ENCODE peak calls at places on chromosome 20, in eight cellular contexts. P is psoas muscle, M is right atrium auricular region, B is OCI-LY7, V is WERI-Rb-1, D is HCT116, C is BE2C, T is PC-3. I is an unnamed sample. For H3K36me3, the result is how much of the 10 kb centered on the place peaks cover.

GRCh38 chr20:61934716-61935530 is 130.8 kb downstream of the TAF4 start:
- DNase-seq in P (peak), M (no peak), B (no peak), V (peak), D (no peak), C (peak), T (no peak), I (no peak)

GRCh38 chr20:63679799-63680305 is 16.6 kb upstream of the TNFRSF6B start:
- DNase-seq in P (no peak), M (no peak), B (no peak), V (no peak), D (no peak), C (no peak), T (no peak), I (no peak)

GRCh38 chr20:4972506-4973251 is 28.6 kb downstream of the SLC23A2 start:
- DNase-seq in P (no peak), M (no peak), B (no peak), V (no peak), D (no peak), C (no peak), T (no peak), I (no peak)

GRCh38 chr20:43904195-43904594 is 10.5 kb upstream of the TOX2 start:
- DNase-seq in P (no peak), M (peak), B (no peak), V (no peak), D (no peak), C (no peak), T (no peak), I (no peak)

GRCh38 chr20:20211274-20211987 is 156.5 kb upstream of the INSM1 start:
- DNase-seq in P (no peak), M (no peak), B (no peak), V (no peak), D (no peak), C (no peak), T (peak), I (no peak)

GRCh38 chr20:63094767-63095499 is 88.2 kb upstream of the BHLHE23 start:
- DNase-seq in P (peak), M (no peak), B (no peak), V (peak), D (no peak), C (peak), T (no peak), I (no peak)

GRCh38 chr20:9323622-9324021 is 190.8 kb upstream of the LAMP5 start:
- DNase-seq in P (no peak), M (no peak), B (peak), V (peak), D (peak), C (peak), T (peak), I (no peak)

GRCh38 chr20:62069741-62070216 is 4.1 kb upstream of the TAF4 start:
- DNase-seq in P (no peak), M (no peak), B (no peak), V (no peak), D (no peak), C (no peak), T (peak), I (peak)

GRCh38 chr20:15310361-15310760 is 972.9 kb upstream of the FLRT3 start:
- DNase-seq in P (no peak), M (no peak), B (no peak), V (no peak), D (no peak), C (no peak), T (peak), I (no peak)

GRCh38 chr20:50601511-50602431 is 89.6 kb downstream of the RIPOR3 start:
- DNase-seq in P (no peak), M (no peak), B (no peak), V (no peak), D (no peak), C (no peak), T (no peak), I (no peak)

GRCh38 chr20:14069796-14070195 is 74.5 kb downstream of the MACROD2 start:
- DNase-seq in P (no peak), M (no peak), B (no peak), V (no peak), D (no peak), C (no peak), T (peak), I (peak)

GRCh38 chr20:39108746-39109145 is 146.6 kb downstream of the DHX35 start:
- DNase-seq in P (no peak), M (no peak), B (no peak), V (no peak), D (no peak), C (no peak), T (peak), I (no peak)

GRCh38 chr20:58731192-58731591 is 38.6 kb downstream of the NPEPL1 start:
- DNase-seq in P (no peak), M (no peak), B (no peak), V (no peak), D (no peak), C (no peak), T (no peak), I (no peak)

GRCh38 chr20:35117148-35117547 is 24.5 kb upstream of the TRPC4AP start:
- DNase-seq in P (no peak), M (no peak), B (no peak), V (no peak), D (no peak), C (no peak), T (no peak), I (no peak)

GRCh38 chr20:63495771-63496403 is 3.0 kb downstream of the EEF1A2 start:
- DNase-seq in P (peak), M (no peak), B (peak), V (peak), D (no peak), C (peak), T (peak), I (no peak)

GRCh38 chr20:32466739-32467505 is 108.8 kb downstream of the ASXL1 start:
- DNase-seq in P (peak), M (no peak), B (no peak), V (peak), D (no peak), C (no peak), T (no peak), I (no peak)
- TF ChIP-seq CTCF in P (no peak), M (no peak), B (no peak), V (peak), D (no peak), C (peak), T (no peak), I (no peak)

DNA sequence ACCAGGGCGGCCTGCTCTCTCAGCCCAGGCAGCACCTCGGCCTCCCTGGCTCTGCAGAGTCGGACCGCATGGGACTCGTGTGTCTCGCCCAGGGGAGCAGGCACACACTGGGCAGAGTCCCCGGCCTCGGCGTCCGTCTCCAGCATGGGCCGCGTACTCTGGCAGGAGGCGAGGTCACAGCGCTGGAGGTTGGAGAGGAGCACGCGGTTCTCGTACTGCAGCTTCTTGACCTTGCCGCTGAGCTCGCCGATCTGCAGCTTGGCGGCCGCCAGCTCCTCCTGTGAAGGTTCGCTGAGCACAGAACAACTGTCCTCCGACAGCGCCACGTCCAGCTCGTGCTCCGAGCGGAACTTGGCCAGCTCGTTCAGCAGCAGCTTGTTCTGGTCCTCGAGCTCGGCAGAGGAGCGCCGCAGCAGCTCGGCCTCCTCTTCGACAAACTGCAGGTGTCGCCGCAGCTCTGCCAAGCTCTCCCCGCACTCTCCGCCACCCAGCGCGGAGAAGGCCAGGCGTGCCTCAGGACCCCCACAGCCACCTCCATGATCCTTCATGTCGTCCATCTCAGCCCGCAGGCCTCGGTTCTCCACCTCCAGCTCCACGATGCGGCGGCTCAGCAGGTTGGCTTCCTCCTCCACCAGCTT is 42.0 kb upstream of the DSN1 start:
- DNase-seq in P (no peak), M (no peak), B (no peak), V (no peak), D (no peak), C (no peak), T (no peak), I (no peak)
- H3K36me3 ChIP-seq in P (under half), M (half or more), B (under half), V (half or more), D (under half), C (half or more), T (under half), I (under half)

DNA sequence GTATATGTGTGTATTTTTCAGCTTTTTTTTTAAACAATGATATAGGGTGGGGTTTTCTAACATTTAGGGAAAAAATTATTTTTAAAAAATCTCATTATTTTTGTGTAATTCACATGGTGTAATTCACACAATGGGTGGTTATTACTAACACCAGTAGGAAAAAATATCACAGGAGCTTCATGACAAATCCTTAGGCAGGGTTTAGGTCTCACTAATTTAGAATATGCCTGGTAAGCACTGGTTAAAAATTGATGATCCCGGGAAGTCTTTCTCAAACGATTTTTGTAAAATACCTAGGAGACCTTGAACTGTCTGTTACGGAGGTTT is 29.5 kb upstream of the ZNF217 start:
- DNase-seq in P (no peak), M (no peak), B (no peak), V (no peak), D (no peak), C (no peak), T (no peak), I (no peak)
- H3K4me3 ChIP-seq in P (peak), M (peak), B (peak), V (peak), D (peak), C (peak), T (peak), I (no peak)

GRCh38 chr20:1393507-1393882 is 641 bp upstream of the FKBP1A start:
- DNase-seq in P (no peak), M (no peak), B (no peak), V (no peak), D (no peak), C (no peak), T (no peak), I (no peak)

GRCh38 chr20:1391640-1392442 is 1.0 kb downstream of the FKBP1A start:
- DNase-seq in P (peak), M (no peak), B (peak), V (no peak), D (no peak), C (peak), T (peak), I (no peak)

GRCh38 chr20:1392443-1392692 is 486 bp downstream of the FKBP1A start:
- DNase-seq in P (no peak), M (no peak), B (no peak), V (no peak), D (no peak), C (no peak), T (no peak), I (no peak)

GRCh38 chr20:1390552-1391403 is 2.1 kb downstream of the FKBP1A start:
- DNase-seq in P (no peak), M (no peak), B (no peak), V (no peak), D (no peak), C (no peak), T (no peak), I (no peak)

GRCh38 chr20:1392693-1393506 is at the start of gene FKBP1A:
- DNase-seq in P (peak), M (peak), B (peak), V (peak), D (peak), C (peak), T (peak), I (no peak)
- TF ChIP-seq CTCF in P (no peak), M (peak), B (no peak), V (no peak), D (peak), C (no peak), T (no peak), I (no peak)